ENCODE peak calls at places on chromosomes 4 and X, in four cellular contexts. A is mesendoderm, T is H9, P is H1. X is an unnamed sample. For H3K79me2, the result is how much of the 10 kb centered on the place peaks cover.

GRCh38 chr4:120915311-120915710 is 7.2 kb downstream of the PRDM5 start:
- DNase-seq in T (no peak), P (no peak), A (no peak), X (no peak)

GRCh38 chr4:105246712-105247111 is 100.0 kb downstream of the TET2 start:
- DNase-seq in P (no peak), T (no peak), A (no peak), X (no peak)

GRCh38 chr4:57064811-57065711 is 45.1 kb downstream of the IGFBP7 start:
- DNase-seq in P (no peak), A (no peak), T (no peak), X (no peak)

GRCh38 chrX:150291014-150291413 is 72.1 kb upstream of the MAMLD1 start:
- DNase-seq in A (peak), T (no peak), P (no peak), X (no peak)

GRCh38 chr4:118077767-118078105 is 43.5 kb downstream of the NDST3 start:
- DNase-seq in T (no peak), P (no peak), A (no peak), X (no peak)

GRCh38 chrX:78029663-78030062 is 60.2 kb upstream of the PGAM4 start:
- DNase-seq in P (no peak), A (peak), T (no peak), X (no peak)

GRCh38 chr4:170657761-170658160 is 568.0 kb upstream of the AADAT start:
- DNase-seq in T (no peak), A (no peak), P (no peak), X (no peak)

GRCh38 chr4:169984203-169984602 is 42.0 kb downstream of the MFAP3L start:
- DNase-seq in A (no peak), T (no peak), P (no peak), X (no peak)

GRCh38 chrX:101676571-101676970 is 16.9 kb upstream of the ARMCX2 start:
- DNase-seq in A (no peak), T (no peak), P (no peak), X (no peak)

GRCh38 chr4:101643201-101643600 is 147.3 kb upstream of the BANK1 start:
- DNase-seq in A (peak), T (no peak), P (no peak), X (no peak)

GRCh38 chrX:150460063-150460462 is 96.9 kb downstream of the MAMLD1 start:
- DNase-seq in T (no peak), P (no peak), A (no peak), X (no peak)

GRCh38 chr4:106583567-106583966 is 215.0 kb upstream of the GIMD1 start:
- DNase-seq in T (no peak), P (no peak), A (peak), X (no peak)

GRCh38 chr4:128512767-128513322 is 225.2 kb upstream of the PGRMC2 start:
- DNase-seq in T (no peak), P (no peak), A (no peak), X (no peak)

GRCh38 chr4:56086073-56086521 is 137.4 kb downstream of the CEP135 start:
- DNase-seq in T (peak), A (peak), P (peak), X (peak)

GRCh38 chr4:2944091-2944482 is 19.1 kb downstream of the NOP14 start:
- DNase-seq in P (no peak), A (no peak), T (no peak), X (no peak)

GRCh38 chr4:23878235-23878861 is 11.5 kb downstream of the PPARGC1A start:
- DNase-seq in T (no peak), A (peak), P (no peak), X (no peak)

GRCh38 chrX:48890934-48891401 is 6.6 kb downstream of the TIMM17B start:
- DNase-seq in T (no peak), A (no peak), P (no peak), X (no peak)

GRCh38 chr4:20954541-20954940 is 254.3 kb downstream of the PACRGL start:
- DNase-seq in P (no peak), T (no peak), A (no peak), X (no peak)

GRCh38 chr4:68152411-68152810 is 22.7 kb upstream of the TMPRSS11F start:
- DNase-seq in P (no peak), T (no peak), A (peak), X (no peak)

GRCh38 chr4:73853246-73853704 is at the start of gene PF4V1:
- DNase-seq in A (peak), P (no peak), T (peak), X (no peak)

GRCh38 chr4:152266831-152267480 is 268.9 kb downstream of the FBXW7 start:
- DNase-seq in P (no peak), A (no peak), T (no peak), X (no peak)

GRCh38 chr4:163651761-163652160 is 157.3 kb downstream of the TMA16 start:
- DNase-seq in P (no peak), A (no peak), T (no peak), X (peak)

GRCh38 chr4:3312362-3312761 is 19.5 kb downstream of the RGS12 start:
- DNase-seq in A (no peak), P (no peak), T (peak), X (no peak)

GRCh38 chr4:69910016-69910782 is 20.7 kb upstream of the CSN1S1 start:
- DNase-seq in T (no peak), A (no peak), P (no peak), X (no peak)

GRCh38 chrX:88425739-88426138 is 321.3 kb upstream of the CPXCR1 start:
- DNase-seq in T (no peak), A (peak), P (no peak), X (no peak)

GRCh38 chr4:7027913-7028312 is 15.3 kb upstream of the TADA2B start:
- DNase-seq in A (no peak), T (no peak), P (no peak), X (no peak)

GRCh38 chr4:51849430-51849829 is 6.5 kb downstream of the DCUN1D4 start:
- DNase-seq in T (no peak), A (no peak), P (no peak), X (no peak)

GRCh38 chr4:51853027-51853682 is 10.2 kb downstream of the DCUN1D4 start:
- DNase-seq in A (peak), P (no peak), T (no peak), X (no peak)

GRCh38 chr4:51851090-51851936 is 8.4 kb downstream of the DCUN1D4 start:
- DNase-seq in A (peak), P (no peak), T (no peak), X (no peak)

GRCh38 chr4:51850294-51850693 is 7.3 kb downstream of the DCUN1D4 start:
- DNase-seq in P (no peak), T (no peak), A (peak), X (no peak)

GRCh38 chr4:51851937-51852290 is 9.0 kb downstream of the DCUN1D4 start:
- DNase-seq in T (no peak), A (no peak), P (no peak), X (no peak)
- H3K79me2 ChIP-seq in T (under half), A (half or more), P (half or more), X (under half)

GRCh38 chr4:53704329-53704728 is 113.0 kb upstream of the LNX1 start:
- DNase-seq in A (no peak), P (no peak), T (no peak), X (no peak)
- H2BK120ac ChIP-seq in A (no peak), P (no peak), T (no peak), X (no peak)

GRCh38 chr4:26030780-26031179 is 116.8 kb downstream of the SMIM20 start:
- DNase-seq in P (no peak), T (no peak), A (no peak), X (no peak)

GRCh38 chr4:26029512-26030131 is 115.6 kb downstream of the SMIM20 start:
- DNase-seq in T (peak), P (no peak), A (no peak), X (no peak)

GRCh38 chr4:26028133-26028792 is 114.2 kb downstream of the SMIM20 start:
- DNase-seq in A (peak), P (no peak), T (peak), X (no peak)

GRCh38 chr4:26030260-26030667 is 116.2 kb downstream of the SMIM20 start:
- DNase-seq in P (peak), A (peak), T (peak), X (no peak)

GRCh38 chr4:26028793-26029511 is 114.9 kb downstream of the SMIM20 start:
- DNase-seq in P (peak), A (peak), T (peak), X (peak)
- H3K23ac ChIP-seq in P (no peak), A (no peak), T (no peak), X (no peak)

GRCh38 chr4:102823464-102823863 is 3.9 kb downstream of the UBE2D3 start:
- DNase-seq in T (no peak), A (no peak), P (no peak), X (no peak)
- H3K79me2 ChIP-seq in T (half or more), A (half or more), P (half or more), X (under half)

GRCh38 chrX:13015536-13016236 is 28.7 kb downstream of the FAM9C start:
- DNase-seq in P (no peak), T (no peak), A (peak), X (peak)

GRCh38 chrX:13010546-13010945 is 33.9 kb downstream of the FAM9C start:
- DNase-seq in T (no peak), P (no peak), A (no peak), X (no peak)

GRCh38 chrX:13014111-13015094 is 30.0 kb downstream of the FAM9C start:
- DNase-seq in A (peak), P (no peak), T (no peak), X (peak)

GRCh38 chrX:13009844-13010243 is 34.6 kb downstream of the FAM9C start:
- DNase-seq in T (no peak), A (no peak), P (no peak), X (no peak)

GRCh38 chrX:13013353-13014110 is 30.9 kb downstream of the FAM9C start:
- DNase-seq in A (peak), P (no peak), T (no peak), X (peak)
- H2BK120ac ChIP-seq in A (no peak), P (no peak), T (no peak), X (no peak)

GRCh38 chr4:86846921-86847320 is 2.3 kb downstream of the SLC10A6 start:
- DNase-seq in A (no peak), T (no peak), P (no peak), X (no peak)
- H3K23ac ChIP-seq in A (no peak), T (no peak), P (no peak), X (no peak)

DNA sequence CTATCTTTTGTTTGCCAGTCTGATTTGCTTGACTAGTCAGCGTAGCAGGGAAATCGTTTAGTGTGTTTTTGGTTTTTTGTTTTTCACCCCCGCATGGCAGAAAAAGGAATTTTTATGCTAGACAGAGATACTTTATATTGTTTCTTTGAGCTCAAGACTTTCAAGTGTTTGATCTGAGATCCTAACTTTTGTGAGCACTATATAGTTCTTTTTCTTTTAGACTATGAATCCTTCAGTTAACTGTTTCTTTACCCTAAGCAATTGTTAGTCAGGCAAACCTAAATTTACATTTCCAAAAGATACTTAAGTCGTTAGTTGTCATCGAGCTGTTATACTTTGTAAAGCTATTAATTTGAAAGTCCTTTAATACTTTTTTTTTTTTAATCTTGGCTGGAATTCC is 73.3 kb downstream of the RAP1GDS1 start:
- DNase-seq in A (no peak), P (no peak), T (no peak), X (no peak)
- H3K79me2 ChIP-seq in A (under half), P (under half), T (under half), X (under half)

GRCh38 chr4:53816561-53816960 is 225.3 kb upstream of the LNX1 start:
- DNase-seq in A (no peak), T (no peak), P (no peak), X (no peak)
- H2BK120ac ChIP-seq in A (no peak), T (no peak), P (no peak), X (no peak)

GRCh38 chr4:41594439-41594838 is 56.5 kb downstream of the LIMCH1 start:
- DNase-seq in T (no peak), P (no peak), A (no peak), X (no peak)

GRCh38 chr4:41587286-41587685 is 49.3 kb downstream of the LIMCH1 start:
- DNase-seq in A (no peak), P (no peak), T (no peak), X (no peak)

DNA sequence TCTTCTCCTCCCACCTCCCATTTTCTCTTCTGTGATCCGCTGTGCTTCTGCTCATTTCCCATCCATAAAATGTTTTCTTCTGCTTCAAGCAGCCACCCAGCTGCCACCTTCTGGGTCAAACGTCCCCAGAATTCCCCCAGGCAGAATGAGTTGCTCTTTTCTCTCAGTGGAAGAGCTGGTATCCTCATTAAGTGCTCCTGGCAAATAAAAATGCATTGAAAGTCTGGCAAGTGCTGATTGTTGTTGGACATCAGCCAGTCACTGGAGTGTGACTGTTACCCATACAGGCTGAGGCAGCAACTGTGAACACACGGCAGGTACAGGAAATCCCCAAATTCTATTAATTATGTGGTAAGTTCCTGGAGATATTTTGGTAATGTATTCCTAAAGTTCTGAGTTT is 52.6 kb downstream of the LIMCH1 start:
- DNase-seq in A (no peak), T (no peak), P (no peak), X (no peak)
- H3K23ac ChIP-seq in A (no peak), T (no peak), P (no peak), X (no peak)

X was measured in trophoblast cell.